ENCODE peak calls at places on chromosome 10, in seven cellular contexts. Z, G, O, D, E, N and P are unnamed samples.

GRCh38 chr10:15433850-15434537 is 62.9 kb upstream of the FAM171A1 start:
- DNase-seq in Z (peak), G (no peak), O (peak), D (peak), E (no peak), N (no peak), P (no peak)

GRCh38 chr10:16646474-16647059 is 124.9 kb upstream of the C1QL3 start:
- DNase-seq in Z (peak), G (no peak), O (peak), D (no peak), E (no peak), N (no peak), P (no peak)

GRCh38 chr10:95508730-95509129 is 52.4 kb downstream of the SORBS1 start:
- DNase-seq in Z (peak), G (no peak), O (no peak), D (no peak), E (peak), N (no peak), P (no peak)

GRCh38 chr10:71509444-71509843 is 112.7 kb downstream of the CDH23 start:
- DNase-seq in Z (no peak), G (no peak), O (no peak), D (peak), E (no peak), N (no peak), P (no peak)

GRCh38 chr10:53771701-53772100 is 999.1 kb upstream of the MBL2 start:
- DNase-seq in Z (no peak), G (no peak), O (no peak), D (no peak), E (no peak), N (no peak), P (no peak)

GRCh38 chr10:88841316-88842111 is 10.1 kb downstream of the ANKRD22 start:
- DNase-seq in Z (no peak), G (no peak), O (peak), D (no peak), E (no peak), N (no peak), P (no peak)

GRCh38 chr10:103445767-103446567 is 6.2 kb downstream of the CALHM2 start:
- DNase-seq in Z (peak), G (peak), O (no peak), D (no peak), E (no peak), N (peak), P (peak)

GRCh38 chr10:29859521-29860130 is 199.8 kb downstream of the JCAD start:
- DNase-seq in Z (no peak), G (no peak), O (no peak), D (no peak), E (no peak), N (no peak), P (no peak)

GRCh38 chr10:3681642-3682554 is 103.1 kb downstream of the KLF6 start:
- DNase-seq in Z (no peak), G (no peak), O (no peak), D (no peak), E (no peak), N (no peak), P (no peak)

GRCh38 chr10:53005612-53006325 is 233.2 kb upstream of the MBL2 start:
- DNase-seq in Z (no peak), G (no peak), O (no peak), D (no peak), E (no peak), N (no peak), P (no peak)

GRCh38 chr10:44697096-44697495 is 214.0 kb upstream of the TMEM72 start:
- DNase-seq in Z (no peak), G (no peak), O (no peak), D (no peak), E (no peak), N (no peak), P (no peak)

GRCh38 chr10:82932426-82932825 is 1057.4 kb downstream of the NRG3 start:
- DNase-seq in Z (no peak), G (no peak), O (no peak), D (no peak), E (no peak), N (no peak), P (no peak)

GRCh38 chr10:101840741-101841453 is 2.7 kb downstream of the KCNIP2 start:
- DNase-seq in Z (peak), G (peak), O (peak), D (peak), E (peak), N (peak), P (peak)

GRCh38 chr10:59047957-59048618 is 128.4 kb upstream of the PHYHIPL start:
- DNase-seq in Z (no peak), G (no peak), O (no peak), D (no peak), E (no peak), N (no peak), P (no peak)

GRCh38 chr10:124917168-124917938 is 24.6 kb upstream of the ZRANB1 start:
- DNase-seq in Z (peak), G (peak), O (peak), D (peak), E (peak), N (peak), P (peak)

GRCh38 chr10:13390604-13391522 is 42.8 kb upstream of the SEPHS1 start:
- DNase-seq in Z (peak), G (no peak), O (no peak), D (no peak), E (no peak), N (no peak), P (no peak)

GRCh38 chr10:14698487-14699170 is 76.1 kb downstream of the FAM107B start:
- DNase-seq in Z (peak), G (no peak), O (no peak), D (peak), E (no peak), N (no peak), P (no peak)

GRCh38 chr10:116417821-116418220 is 9.8 kb upstream of the PNLIPRP3 start:
- DNase-seq in Z (no peak), G (no peak), O (no peak), D (peak), E (no peak), N (no peak), P (no peak)

GRCh38 chr10:124683816-124684215 is 60.4 kb downstream of the FAM53B start:
- DNase-seq in Z (no peak), G (no peak), O (no peak), D (no peak), E (no peak), N (peak), P (peak)

GRCh38 chr10:4034907-4035581 is 250.0 kb upstream of the KLF6 start:
- DNase-seq in Z (peak), G (no peak), O (peak), D (no peak), E (no peak), N (no peak), P (no peak)

GRCh38 chr10:26464632-26465280 is 26.6 kb downstream of the APBB1IP start:
- DNase-seq in Z (no peak), G (no peak), O (no peak), D (no peak), E (no peak), N (no peak), P (no peak)

GRCh38 chr10:126242352-126243260 is 145.7 kb downstream of the ADAM12 start:
- DNase-seq in Z (peak), G (no peak), O (no peak), D (peak), E (no peak), N (peak), P (no peak)

GRCh38 chr10:78775891-78776290 is 292.9 kb upstream of the ZMIZ1 start:
- DNase-seq in Z (no peak), G (no peak), O (no peak), D (no peak), E (peak), N (no peak), P (no peak)

GRCh38 chr10:129963076-129963830 is 821 bp downstream of the EBF3 start:
- DNase-seq in Z (peak), G (no peak), O (no peak), D (no peak), E (peak), N (peak), P (peak)

GRCh38 chr10:119812684-119813083 is 60.0 kb downstream of the MCMBP start:
- DNase-seq in Z (no peak), G (no peak), O (no peak), D (no peak), E (no peak), N (no peak), P (no peak)

GRCh38 chr10:26841733-26842317 is 18.9 kb downstream of the ABI1 start:
- DNase-seq in Z (no peak), G (no peak), O (peak), D (no peak), E (no peak), N (no peak), P (no peak)

GRCh38 chr10:19815478-19816419 is 483 bp upstream of the PLXDC2 start:
- DNase-seq in Z (peak), G (peak), O (peak), D (no peak), E (peak), N (peak), P (peak)

GRCh38 chr10:76285012-76285411 is 853.6 kb downstream of the LRMDA start:
- DNase-seq in Z (peak), G (no peak), O (no peak), D (peak), E (no peak), N (no peak), P (no peak)

GRCh38 chr10:12909836-12910185 is 91.7 kb downstream of the CCDC3 start:
- DNase-seq in Z (no peak), G (no peak), O (no peak), D (peak), E (no peak), N (no peak), P (peak)

GRCh38 chr10:102775973-102776669 is 32.4 kb downstream of the WBP1L start:
- DNase-seq in Z (peak), G (peak), O (peak), D (peak), E (peak), N (peak), P (peak)

GRCh38 chr10:9096288-9096687 is 1041.8 kb downstream of the GATA3 start:
- DNase-seq in Z (no peak), G (no peak), O (peak), D (no peak), E (no peak), N (no peak), P (no peak)

GRCh38 chr10:22805304-22805703 is 90.9 kb upstream of the PIP4K2A start:
- DNase-seq in Z (peak), G (no peak), O (no peak), D (no peak), E (no peak), N (no peak), P (peak)

GRCh38 chr10:2611603-2612002 is 455.7 kb upstream of the PFKP start:
- DNase-seq in Z (no peak), G (no peak), O (no peak), D (no peak), E (no peak), N (no peak), P (no peak)

GRCh38 chr10:47457528-47457820 is 26.4 kb downstream of the ANXA8 start:
- DNase-seq in Z (no peak), G (no peak), O (no peak), D (no peak), E (no peak), N (no peak), P (no peak)

GRCh38 chr10:13769926-13770325 is 183.2 kb downstream of the PRPF18 start:
- DNase-seq in Z (no peak), G (peak), O (no peak), D (peak), E (no peak), N (no peak), P (no peak)

GRCh38 chr10:33413093-33413442 is 78.6 kb upstream of the NRP1 start:
- DNase-seq in Z (no peak), G (no peak), O (no peak), D (no peak), E (no peak), N (no peak), P (no peak)

GRCh38 chr10:35598379-35598778 is 6.8 kb upstream of the GJD4 start:
- DNase-seq in Z (peak), G (no peak), O (no peak), D (no peak), E (peak), N (no peak), P (no peak)

GRCh38 chr10:30974773-30975386 is 56.8 kb downstream of the ZNF438 start:
- DNase-seq in Z (peak), G (no peak), O (no peak), D (no peak), E (no peak), N (no peak), P (no peak)

GRCh38 chr10:97117372-97117771 is 68.4 kb downstream of the SLIT1 start:
- DNase-seq in Z (no peak), G (no peak), O (peak), D (peak), E (no peak), N (no peak), P (no peak)

GRCh38 chr10:75137533-75138438 is 26.3 kb downstream of the SAMD8 start:
- DNase-seq in Z (peak), G (no peak), O (peak), D (peak), E (no peak), N (no peak), P (no peak)

DNA sequence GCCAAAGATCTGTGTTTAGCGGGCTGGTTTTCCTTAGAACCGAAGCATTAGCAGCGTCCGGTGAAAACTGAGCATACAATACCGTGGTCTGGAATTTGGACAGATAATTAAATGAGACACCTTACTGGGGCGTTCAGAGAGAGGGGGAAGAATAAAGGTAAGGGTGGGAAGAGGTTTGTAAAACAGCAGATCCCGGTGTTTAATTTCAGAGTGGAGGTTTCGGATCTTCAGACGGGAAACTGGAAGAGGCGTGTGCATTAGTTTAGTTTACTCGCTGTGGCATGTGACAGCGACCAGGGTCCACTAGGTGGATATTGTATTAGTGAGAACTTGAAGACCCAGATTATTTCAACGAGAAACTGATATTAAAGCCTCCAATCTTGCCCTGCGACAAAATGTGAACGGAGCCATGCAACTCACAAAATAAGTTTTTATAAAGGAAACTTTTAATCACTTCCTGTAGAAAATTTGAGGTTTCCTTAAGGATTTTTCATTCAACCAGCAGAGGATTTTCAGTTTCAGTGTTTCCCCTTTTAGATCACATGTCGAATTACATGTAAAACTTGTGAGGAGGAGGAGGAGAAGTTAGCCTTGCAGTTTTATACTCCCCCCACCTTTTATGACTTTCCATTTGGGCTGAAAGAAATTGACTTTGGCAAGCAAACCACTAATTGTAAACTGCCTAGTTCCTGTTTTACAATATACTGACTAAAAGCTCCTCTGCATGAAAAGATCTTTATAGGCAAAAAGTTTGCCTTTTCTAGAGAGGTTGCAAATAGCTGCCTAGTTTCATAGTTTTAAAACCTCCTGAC is 2.8 kb downstream of the BAMBI start:
- DNase-seq in Z (no peak), G (no peak), O (peak), D (no peak), E (no peak), N (no peak), P (no peak)
- TF ChIP-seq CTCF in Z (peak), G (peak), O (no peak), D (no peak), E (peak), N (peak), P (peak)

DNA sequence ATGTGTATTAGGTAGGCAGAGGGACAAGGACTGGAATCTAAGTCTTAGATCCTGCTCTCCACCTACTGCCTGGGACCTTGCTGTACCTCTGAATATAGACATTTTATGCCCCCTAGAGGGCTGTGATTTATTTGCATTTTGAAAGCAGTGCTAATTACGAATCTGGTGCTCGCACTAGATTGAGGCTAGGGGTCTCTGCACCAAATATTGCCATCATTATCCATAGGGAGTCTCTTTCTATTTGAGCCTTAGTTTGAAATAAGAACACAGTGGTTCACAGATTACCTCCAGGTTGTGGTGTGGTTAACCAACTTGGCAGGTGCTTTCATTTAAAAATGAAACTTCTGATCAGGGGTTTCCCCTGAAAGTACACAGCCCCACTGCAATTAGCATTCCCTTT is 41.8 kb downstream of the CNNM1 start:
- DNase-seq in Z (peak), G (no peak), O (peak), D (peak), E (no peak), N (no peak), P (no peak)
- TF ChIP-seq CTCF in Z (peak), G (no peak), O (peak), D (no peak), E (peak), N (peak), P (no peak)

DNA sequence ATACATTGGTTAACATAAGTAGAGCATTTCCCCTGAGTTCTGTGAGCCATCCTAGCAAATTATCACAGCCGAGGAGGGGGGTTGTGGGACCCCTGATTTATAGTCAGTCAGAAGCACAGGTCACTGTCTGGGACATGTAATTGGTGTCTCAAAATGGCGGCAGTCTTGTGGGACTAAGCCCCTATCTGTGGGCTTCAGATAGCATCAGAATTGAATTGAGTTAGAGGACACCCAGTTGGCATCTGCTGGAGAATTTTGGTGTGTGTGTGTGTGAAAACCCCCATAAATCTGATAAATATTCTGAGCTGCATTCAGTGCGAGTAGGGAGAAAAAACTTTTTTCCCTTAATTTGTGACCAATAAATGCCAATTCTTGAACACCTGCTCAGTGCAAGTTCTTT is 6.5 kb upstream of the TET1 start:
- DNase-seq in Z (no peak), G (no peak), O (no peak), D (no peak), E (no peak), N (no peak), P (no peak)
- TF ChIP-seq CTCF in Z (no peak), G (no peak), O (no peak), D (no peak), E (no peak), N (no peak), P (no peak)

DNA sequence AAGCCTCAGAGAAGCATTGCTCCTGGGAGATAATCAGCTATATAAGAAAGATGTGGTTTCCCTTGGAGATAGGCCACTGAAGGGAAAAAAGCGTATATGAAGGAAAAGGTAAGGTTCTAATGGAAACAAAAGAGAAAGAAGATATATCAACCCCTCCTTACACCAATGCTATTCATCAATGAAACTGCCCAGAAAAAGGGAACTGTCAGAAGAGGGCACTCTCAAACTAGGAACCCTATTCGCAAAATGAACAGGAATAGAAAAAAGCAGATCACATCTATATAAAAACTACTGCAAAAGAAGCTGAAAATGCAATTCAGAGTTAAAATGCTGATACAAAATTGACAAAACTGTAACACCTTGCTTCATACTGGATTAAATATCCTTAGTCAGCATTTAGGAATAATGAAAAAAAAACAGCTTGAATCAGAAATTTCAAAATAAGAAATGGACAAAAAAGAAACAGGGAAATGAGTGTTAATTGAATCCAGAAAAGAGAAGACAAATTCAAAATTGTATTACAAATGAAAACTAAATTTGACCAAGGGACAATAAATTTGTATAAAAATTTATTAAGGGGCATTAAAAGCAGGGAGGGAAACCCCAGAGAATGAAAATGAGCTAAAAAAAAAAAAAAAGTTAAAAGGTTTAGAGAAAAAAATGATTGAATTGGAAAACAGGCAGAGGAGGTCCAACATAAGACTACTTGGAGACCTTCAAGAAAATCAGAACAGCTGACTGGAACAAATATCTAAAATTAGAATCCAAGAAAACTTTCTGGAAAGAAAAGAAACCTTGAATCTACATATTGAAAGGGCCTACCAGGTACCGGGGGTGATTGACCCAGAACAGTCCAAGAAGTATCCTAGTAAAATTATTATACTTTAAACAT is 17.9 kb downstream of the NHLRC2 start:
- DNase-seq in Z (no peak), G (no peak), O (no peak), D (no peak), E (no peak), N (no peak), P (no peak)
- TF ChIP-seq CTCF in Z (no peak), G (no peak), O (no peak), D (no peak), E (no peak), N (no peak), P (no peak)

GRCh38 chr10:92573798-92574544 is at the start of gene IDE:
- DNase-seq in Z (peak), G (peak), O (peak), D (peak), E (peak), N (peak), P (peak)

GRCh38 chr10:92571649-92572048 is 2.2 kb downstream of the IDE start:
- DNase-seq in Z (peak), G (no peak), O (no peak), D (no peak), E (no peak), N (no peak), P (no peak)

GRCh38 chr10:92574545-92575377 is 868 bp upstream of the IDE start:
- DNase-seq in Z (peak), G (no peak), O (no peak), D (peak), E (no peak), N (no peak), P (no peak)

GRCh38 chr10:92572362-92573090 is 1.4 kb downstream of the IDE start:
- DNase-seq in Z (no peak), G (no peak), O (no peak), D (no peak), E (peak), N (no peak), P (no peak)

GRCh38 chr10:92573091-92573797 is 649 bp downstream of the IDE start:
- DNase-seq in Z (peak), G (no peak), O (peak), D (peak), E (peak), N (no peak), P (peak)
- TF ChIP-seq CTCF in Z (peak), G (peak), O (no peak), D (no peak), E (peak), N (no peak), P (peak)